ENCODE peak calls at places on chromosomes 11 and 22, in four cellular contexts. P is astrocyte of the cerebellum, E is osteocyte, T is cardiac fibroblast. V is an unnamed sample.

GRCh38 chr11:87120937-87121336 is 83.2 kb downstream of the TMEM135 start:
- DNase-seq in E (no peak), P (no peak), T (no peak), V (no peak)

GRCh38 chr11:96748639-96749370 is 359.0 kb downstream of the JRKL start:
- DNase-seq in E (no peak), P (peak), T (peak), V (peak)

GRCh38 chr11:60831501-60832079 is 10.3 kb upstream of the CCDC86 start:
- DNase-seq in T (peak), E (no peak), P (no peak), V (peak)

GRCh38 chr11:117166491-117166890 is 12.1 kb upstream of the SIDT2 start:
- DNase-seq in T (no peak), E (no peak), P (no peak), V (peak)

GRCh38 chr11:82046778-82047177 is 686.9 kb downstream of the FAM181B start:
- DNase-seq in T (peak), E (no peak), P (peak), V (no peak)

GRCh38 chr11:112884012-112884767 is 77.0 kb upstream of the NCAM1 start:
- DNase-seq in P (no peak), T (no peak), E (no peak), V (no peak)

GRCh38 chr11:44575288-44575672 is 9.8 kb downstream of the CD82 start:
- DNase-seq in T (no peak), P (no peak), E (no peak), V (peak)

GRCh38 chr11:36122715-36123114 is 166.5 kb downstream of the COMMD9 start:
- DNase-seq in P (no peak), E (no peak), T (peak), V (no peak)

GRCh38 chr22:39778055-39778454 is 115.5 kb downstream of the ENTHD1 start:
- DNase-seq in P (no peak), E (no peak), T (no peak), V (no peak)

GRCh38 chr11:15327786-15328231 is 213.1 kb downstream of the INSC start:
- DNase-seq in P (peak), T (peak), E (no peak), V (no peak)

GRCh38 chr11:61555051-61555969 is 25.6 kb downstream of the SYT7 start:
- DNase-seq in T (no peak), E (no peak), P (no peak), V (no peak)

GRCh38 chr11:117281159-117281558 is 10.0 kb upstream of the BACE1-AS start:
- DNase-seq in T (peak), E (no peak), P (peak), V (peak)

GRCh38 chr11:16607675-16608644 is 130.5 kb upstream of the C11orf58 start:
- DNase-seq in P (peak), E (no peak), T (peak), V (peak)

GRCh38 chr22:46893281-46894020 is 131.0 kb downstream of the TBC1D22A start:
- DNase-seq in P (no peak), E (peak), T (no peak), V (no peak)

GRCh38 chr11:134758342-134758931 is 346.4 kb upstream of the B3GAT1 start:
- DNase-seq in T (no peak), P (no peak), E (peak), V (no peak)

GRCh38 chr11:134224710-134225662 is 515 bp downstream of the VPS26B start:
- DNase-seq in E (no peak), P (no peak), T (peak), V (peak)

GRCh38 chr11:35111171-35112055 is 27.6 kb upstream of the CD44 start:
- DNase-seq in T (peak), P (peak), E (no peak), V (peak)

GRCh38 chr11:133403900-133404299 is 128.4 kb downstream of the OPCML start:
- DNase-seq in P (no peak), T (no peak), E (no peak), V (no peak)

GRCh38 chr11:35159111-35159510 is 20.1 kb downstream of the CD44 start:
- DNase-seq in E (no peak), T (no peak), P (no peak), V (no peak)

GRCh38 chr11:2691991-2692841 is 7.6 kb downstream of the KCNQ1OT1 start:
- DNase-seq in T (no peak), P (no peak), E (no peak), V (no peak)

GRCh38 chr11:70729949-70730348 is 331.6 kb downstream of the CTTN start:
- DNase-seq in E (no peak), T (no peak), P (no peak), V (no peak)

GRCh38 chr11:78810489-78811090 is 235.9 kb upstream of the NARS2 start:
- DNase-seq in E (no peak), P (no peak), T (no peak), V (no peak)

GRCh38 chr11:89436071-89436470 is 55.1 kb downstream of the NOX4 start:
- DNase-seq in P (no peak), E (no peak), T (peak), V (peak)

GRCh38 chr11:45993438-45994064 is 71.1 kb downstream of the LARGE2 start:
- DNase-seq in E (no peak), T (peak), P (no peak), V (no peak)

GRCh38 chr11:128453444-128454336 is 133.7 kb downstream of the ETS1 start:
- DNase-seq in T (peak), E (no peak), P (peak), V (peak)

GRCh38 chr11:34348919-34349318 is 8.9 kb downstream of the ABTB2 start:
- DNase-seq in E (no peak), P (no peak), T (no peak), V (no peak)

GRCh38 chr11:27216268-27217149 is 146.5 kb downstream of the CCDC34 start:
- DNase-seq in T (peak), P (no peak), E (no peak), V (no peak)

GRCh38 chr11:61618991-61619390 is 38.1 kb upstream of the SYT7 start:
- DNase-seq in P (no peak), E (no peak), T (no peak), V (no peak)

GRCh38 chr22:49780281-49780991 is 47.2 kb downstream of the BRD1 start:
- DNase-seq in E (no peak), T (peak), P (no peak), V (no peak)

GRCh38 chr11:14905104-14906033 is 13.3 kb upstream of the CYP2R1 start:
- DNase-seq in P (no peak), T (peak), E (no peak), V (no peak)

GRCh38 chr11:45146072-45147016 is at the start of gene PRDM11:
- DNase-seq in P (peak), E (peak), T (peak), V (peak)

GRCh38 chr11:108824601-108825000 is 159.7 kb downstream of the DDX10 start:
- DNase-seq in T (peak), E (no peak), P (no peak), V (no peak)

DNA sequence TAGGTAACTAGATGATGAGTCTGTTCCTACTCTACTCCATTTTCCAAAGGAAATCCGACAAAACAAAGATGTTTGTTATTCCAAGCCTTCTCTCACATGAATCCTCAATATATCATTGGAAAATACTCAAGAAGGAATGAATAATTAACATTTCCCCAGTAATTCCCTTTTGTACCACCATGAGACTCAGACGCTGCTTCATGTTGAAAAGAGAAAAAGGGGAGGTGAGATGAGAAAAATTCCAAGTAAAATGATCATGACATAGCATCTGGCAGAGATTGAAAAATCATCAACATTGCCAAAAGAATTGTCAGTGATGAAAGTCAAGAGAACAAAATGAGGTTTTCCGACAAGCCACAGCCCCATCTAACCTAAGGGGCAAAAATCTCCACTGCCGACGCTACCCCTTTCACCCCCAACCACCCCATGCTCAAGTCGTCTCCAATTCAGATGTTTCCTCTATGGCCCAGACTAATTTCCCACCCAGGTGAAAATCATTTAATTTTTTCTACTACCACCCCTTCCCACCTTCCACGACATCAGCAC is 1.3 kb downstream of the RAB6A start:
- DNase-seq in E (no peak), T (peak), P (peak), V (peak)
- TF ChIP-seq CTCF in E (peak), T (peak), P (peak), V (peak)

GRCh38 chr11:67666303-67666645 is 8.1 kb downstream of the ALDH3B2 start:
- DNase-seq in T (no peak), P (no peak), E (no peak), V (no peak)

GRCh38 chr11:67666676-67667489 is 7.5 kb downstream of the ALDH3B2 start:
- DNase-seq in T (no peak), P (no peak), E (no peak), V (no peak)

GRCh38 chr11:67664213-67664585 is 10.2 kb downstream of the ALDH3B2 start:
- DNase-seq in E (no peak), P (no peak), T (no peak), V (no peak)

GRCh38 chr11:67664696-67665536 is 9.5 kb downstream of the ALDH3B2 start:
- DNase-seq in E (no peak), P (no peak), T (no peak), V (no peak)

GRCh38 chr11:67665537-67666302 is 8.7 kb downstream of the ALDH3B2 start:
- DNase-seq in E (no peak), P (no peak), T (no peak), V (no peak)
- TF ChIP-seq CTCF in E (no peak), P (no peak), T (no peak), V (peak)

DNA sequence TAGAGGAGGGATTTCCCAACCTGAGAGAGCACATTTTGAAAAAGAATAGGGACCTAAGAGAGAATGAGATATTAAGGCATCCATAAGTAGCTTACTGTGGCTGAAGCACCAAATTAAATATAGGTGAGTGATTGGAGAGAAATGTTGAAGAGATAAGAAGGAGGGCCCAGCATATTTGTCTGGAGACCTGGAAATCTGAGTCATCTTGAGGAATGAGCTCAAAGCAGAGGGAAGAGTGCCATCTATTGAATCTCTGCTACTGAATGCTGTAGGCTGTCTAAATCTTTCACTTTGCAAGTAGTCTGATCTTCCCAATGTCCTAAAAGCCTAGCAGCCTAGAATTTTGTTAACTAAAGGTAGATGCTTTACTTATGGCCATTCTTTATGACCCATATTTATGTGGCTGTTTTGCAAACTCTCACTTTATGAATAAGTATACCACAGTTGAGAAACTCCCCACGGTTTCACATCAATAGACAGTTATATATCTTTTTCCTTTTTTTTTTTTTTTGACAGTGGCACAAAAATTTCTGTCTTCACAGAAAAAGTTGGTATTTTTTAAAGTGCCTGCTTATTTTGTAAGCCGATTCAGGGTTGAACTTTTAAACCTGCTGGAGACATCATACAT is 2093.5 kb downstream of the LRRC4C start:
- DNase-seq in T (peak), E (no peak), P (peak), V (peak)
- TF ChIP-seq CTCF in T (no peak), E (peak), P (no peak), V (peak)

GRCh38 chr11:37142591-37142990 is 544.6 kb upstream of the RAG2 start:
- DNase-seq in T (no peak), E (no peak), P (no peak), V (no peak)

DNA sequence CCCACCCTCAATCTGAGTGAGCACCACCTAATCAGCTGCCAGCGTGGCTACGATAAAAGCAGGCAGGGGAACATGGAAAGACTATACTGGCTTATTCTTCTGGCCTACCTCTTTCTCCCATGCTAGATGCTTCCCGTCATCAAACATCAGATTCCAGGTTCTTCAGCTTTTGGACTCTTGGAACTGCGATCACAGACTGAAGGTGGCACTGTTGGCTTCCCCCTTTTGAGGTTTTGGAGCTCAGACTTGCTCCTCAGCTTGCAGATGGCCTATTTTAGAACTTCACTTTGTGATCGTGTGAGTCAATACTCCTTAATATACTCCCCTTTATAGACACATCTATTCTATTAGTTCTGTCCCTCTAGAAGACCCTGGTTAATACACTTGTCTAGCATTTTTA is 543.7 kb upstream of the RAG2 start:
- DNase-seq in E (no peak), T (no peak), P (no peak), V (no peak)
- TF ChIP-seq CTCF in E (no peak), T (no peak), P (no peak), V (no peak)

DNA sequence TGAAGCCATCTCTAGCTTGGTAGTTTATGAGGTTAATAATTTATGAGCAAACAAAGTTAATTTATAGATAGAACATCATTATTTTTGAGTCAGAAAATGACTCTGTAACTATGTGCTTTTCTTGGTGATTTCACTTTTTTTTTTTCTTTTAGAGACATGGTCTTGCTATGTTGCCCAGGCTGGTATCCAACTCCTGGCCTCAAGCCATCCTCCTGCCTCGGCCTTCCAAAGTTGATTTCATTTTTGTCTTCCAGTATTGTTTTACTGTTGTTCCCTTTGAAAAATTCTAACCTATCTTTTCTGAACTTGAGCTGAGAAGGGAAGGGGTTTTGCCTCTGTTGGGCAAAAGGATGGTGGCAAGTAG is 706 bp upstream of the CXCR5 start:
- DNase-seq in P (no peak), T (no peak), E (no peak), V (no peak)
- TF ChIP-seq CTCF in P (no peak), T (no peak), E (no peak), V (no peak)

GRCh38 chr22:43406186-43406790 is 5.5 kb upstream of the MPPED1 start:
- DNase-seq in T (no peak), P (no peak), E (no peak), V (no peak)

GRCh38 chr22:43409046-43409445 is 2.8 kb upstream of the MPPED1 start:
- DNase-seq in P (no peak), T (no peak), E (no peak), V (no peak)

GRCh38 chr22:43409800-43410199 is 2.0 kb upstream of the MPPED1 start:
- DNase-seq in P (no peak), E (no peak), T (no peak), V (no peak)

GRCh38 chr22:43407591-43407990 is 4.2 kb upstream of the MPPED1 start:
- DNase-seq in E (no peak), P (no peak), T (no peak), V (no peak)

DNA sequence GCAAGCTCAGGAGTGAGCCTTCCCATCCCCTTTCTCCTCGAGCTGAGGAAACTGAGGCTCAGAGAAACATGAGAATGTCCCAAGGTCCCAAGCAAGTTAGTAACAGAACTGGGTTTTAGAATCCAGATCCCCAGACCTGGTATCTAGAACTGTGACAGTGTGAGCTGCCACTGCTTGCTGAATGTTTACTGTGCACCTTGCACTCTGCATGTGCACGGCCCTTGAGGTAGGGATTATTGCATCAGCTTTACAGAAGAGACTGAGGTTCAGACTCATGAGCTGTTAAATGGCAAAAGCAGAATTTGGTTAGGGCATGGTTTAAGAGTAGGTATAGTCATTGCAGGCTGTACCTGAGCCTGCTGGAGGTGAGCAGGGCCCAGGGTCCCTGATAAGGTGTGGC is 3.8 kb upstream of the MPPED1 start:
- DNase-seq in T (no peak), P (no peak), E (no peak), V (no peak)
- TF ChIP-seq CTCF in T (no peak), P (no peak), E (no peak), V (no peak)

DNA sequence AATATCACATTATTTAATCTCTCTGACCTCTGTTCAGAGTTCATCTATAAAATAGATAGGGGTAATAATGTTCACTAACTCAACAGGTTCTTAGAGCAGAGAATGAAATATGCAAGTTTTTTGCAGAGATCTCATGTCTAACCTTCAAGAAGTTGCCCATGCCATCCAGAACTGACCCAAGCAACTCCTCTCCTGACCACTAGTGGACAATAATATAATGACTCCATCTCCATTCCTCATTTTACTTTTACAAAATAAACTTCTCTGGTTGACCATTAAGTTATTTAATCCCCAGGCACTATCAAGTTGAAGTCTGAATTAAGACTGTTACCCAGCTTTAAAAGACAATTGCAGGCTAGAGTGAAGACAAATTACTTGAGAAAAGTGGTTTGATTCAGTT is 382.6 kb downstream of the KCNA4 start:
- DNase-seq in P (no peak), T (peak), E (no peak), V (no peak)
- TF ChIP-seq CTCF in P (peak), T (peak), E (peak), V (no peak)

DNA sequence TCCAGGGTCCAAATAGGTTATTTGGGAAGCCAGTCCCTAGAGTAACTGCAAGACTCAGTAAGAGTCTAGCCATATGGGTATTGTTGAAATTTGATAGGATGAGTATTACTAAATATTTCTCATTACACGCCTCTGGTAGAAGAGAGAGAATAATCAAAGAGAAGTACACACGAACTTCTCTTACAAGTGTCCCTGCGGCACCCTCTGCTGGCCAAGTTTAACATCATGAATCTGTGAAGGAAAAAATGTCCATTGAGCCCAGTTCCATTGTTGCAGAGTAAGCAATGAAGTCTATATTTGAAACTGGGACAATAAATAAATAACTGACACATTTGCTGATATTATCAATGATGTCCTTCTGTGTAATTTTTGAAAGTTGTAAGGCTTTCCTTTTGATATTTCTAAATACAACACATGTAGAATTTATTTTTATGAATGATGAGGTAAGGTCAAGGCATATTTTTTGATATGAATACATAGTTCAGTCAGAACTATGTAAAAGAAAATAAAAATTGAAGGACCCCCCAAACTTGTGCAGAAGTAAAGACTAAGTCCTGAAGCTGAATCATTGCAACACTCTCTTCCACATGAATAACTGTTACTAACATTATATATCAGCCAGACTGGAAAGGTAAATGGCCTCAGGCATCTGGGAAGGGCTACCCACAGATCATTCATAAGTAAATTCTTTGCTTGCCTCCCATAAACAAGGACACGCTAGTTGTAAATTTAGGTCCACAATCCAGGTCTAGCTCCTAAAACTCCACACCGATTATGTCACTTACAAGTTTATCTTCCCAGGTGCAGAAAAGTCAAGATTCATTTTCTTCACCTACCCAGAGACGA is 10.0 kb downstream of the OR51L1 start:
- DNase-seq in P (peak), T (peak), E (no peak), V (peak)
- TF ChIP-seq CTCF in P (peak), T (peak), E (peak), V (peak)